ENCODE peak calls at places on chromosomes 6 and 20, in four cellular contexts. I is GM04504, C is NCI-H748 treated with DMSO at 0.1 percent for 48 hours, U is A549. D is an unnamed sample.

GRCh38 chr6:134686071-134686470 is 263.8 kb downstream of the ALDH8A1 start:
- DNase-seq in U (no peak), I (no peak), C (no peak), D (peak)

GRCh38 chr6:1390071-1390804 is 862 bp downstream of the FOXF2 start:
- DNase-seq in C (peak), I (no peak), U (peak), D (no peak)

GRCh38 chr6:145415616-145416015 is 319.7 kb downstream of the EPM2A start:
- DNase-seq in I (no peak), U (no peak), C (no peak), D (no peak)

GRCh38 chr6:89695667-89696066 is 57.1 kb upstream of the LYRM2 start:
- DNase-seq in C (no peak), U (no peak), I (no peak), D (no peak)

GRCh38 chr6:106525885-106526280 is 103.4 kb downstream of the RTN4IP1 start:
- DNase-seq in I (no peak), U (no peak), C (no peak), D (no peak)

GRCh38 chr6:35178012-35178411 is 35.7 kb upstream of the SCUBE3 start:
- DNase-seq in C (no peak), I (no peak), U (no peak), D (no peak)

GRCh38 chr6:1864496-1864895 is 254.8 kb downstream of the FOXC1 start:
- DNase-seq in U (no peak), C (peak), I (no peak), D (no peak)

GRCh38 chr20:62472020-62472342 is 3.8 kb downstream of the GATA5 start:
- DNase-seq in C (no peak), U (no peak), I (no peak), D (no peak)

GRCh38 chr20:24785141-24785924 is 163.7 kb upstream of the CST7 start:
- DNase-seq in I (peak), C (no peak), U (peak), D (no peak)

GRCh38 chr6:136037885-136038460 is 186.5 kb downstream of the PDE7B start:
- DNase-seq in I (peak), C (no peak), U (no peak), D (no peak)

GRCh38 chr6:167507376-167507961 is 182.6 kb downstream of the TTLL2 start:
- DNase-seq in C (no peak), U (no peak), I (no peak), D (no peak)

GRCh38 chr20:64035933-64036345 is at the start of gene C20orf204:
- DNase-seq in I (no peak), U (no peak), C (no peak), D (no peak)

GRCh38 chr6:11196511-11197174 is 35.8 kb downstream of the NEDD9 start:
- DNase-seq in U (no peak), C (no peak), I (peak), D (no peak)

GRCh38 chr6:43334466-43335095 is 26.0 kb upstream of the CRIP3 start:
- DNase-seq in I (peak), C (no peak), U (peak), D (no peak)

GRCh38 chr20:35462351-35462750 is 7.0 kb downstream of the CEP250 start:
- DNase-seq in U (no peak), I (no peak), C (no peak), D (peak)

GRCh38 chr20:11890331-11891080 is 27.2 kb upstream of the BTBD3 start:
- DNase-seq in U (peak), I (peak), C (peak), D (peak)

GRCh38 chr6:43869091-43869710 is 99.2 kb downstream of the VEGFA start:
- DNase-seq in I (no peak), C (no peak), U (no peak), D (no peak)